ENCODE peak calls at places on chromosomes 16 and 17, in four cellular contexts. R is epithelial cell of esophagus, C is AG04449, H is hepatocyte. G is an unnamed sample.

GRCh38 chr17:40576113-40576740 is 11.0 kb upstream of the CCR7 start:
- DNase-seq in R (no peak), C (no peak), H (no peak), G (no peak)

GRCh38 chr17:78986048-78986648 is 6.4 kb upstream of the LGALS3BP start:
- DNase-seq in R (no peak), C (no peak), H (peak), G (peak)

GRCh38 chr16:3696425-3697218 is 20.7 kb downstream of the TRAP1 start:
- DNase-seq in R (no peak), C (peak), H (peak), G (no peak)

GRCh38 chr17:79645777-79646088 is 34.9 kb upstream of the RBFOX3 start:
- DNase-seq in R (no peak), C (no peak), H (no peak), G (no peak)

GRCh38 chr16:901715-902601 is 68.8 kb downstream of the LMF1 start:
- DNase-seq in R (no peak), C (no peak), H (no peak), G (no peak)

GRCh38 chr17:50380369-50381259 is 7.6 kb downstream of the EME1 start:
- DNase-seq in R (no peak), C (no peak), H (no peak), G (no peak)

GRCh38 chr17:39652635-39653315 is 12.4 kb upstream of the TCAP start:
- DNase-seq in R (no peak), C (no peak), H (peak), G (no peak)

GRCh38 chr16:695355-696089 is 5.3 kb upstream of the WDR24 start:
- DNase-seq in R (peak), C (no peak), H (no peak), G (peak)

GRCh38 chr16:9225527-9226316 is 134.3 kb downstream of the HAPSTR1 start:
- DNase-seq in R (no peak), C (no peak), H (peak), G (peak)

GRCh38 chr16:89899879-89900481 is 18.7 kb upstream of the MC1R start:
- DNase-seq in R (no peak), C (no peak), H (no peak), G (no peak)

GRCh38 chr17:73192894-73193701 is at the start of gene COG1:
- DNase-seq in R (peak), C (no peak), H (peak), G (peak)

GRCh38 chr16:51150894-51151320 is at the start of gene SALL1:
- DNase-seq in R (no peak), C (no peak), H (no peak), G (no peak)

GRCh38 chr17:1961187-1961586 is 63.9 kb downstream of the RTN4RL1 start:
- DNase-seq in R (no peak), C (no peak), H (no peak), G (no peak)

GRCh38 chr17:70819183-70819582 is 649.9 kb downstream of the KCNJ2 start:
- DNase-seq in R (no peak), C (no peak), H (no peak), G (no peak)

GRCh38 chr16:1800703-1801102 is 7.2 kb upstream of the IGFALS start:
- DNase-seq in R (no peak), C (no peak), H (no peak), G (no peak)

GRCh38 chr16:67425046-67425445 is 5.9 kb upstream of the HSD11B2 start:
- DNase-seq in R (no peak), C (no peak), H (no peak), G (no peak)

GRCh38 chr16:2429771-2430663 is 770 bp downstream of the CCNF start:
- DNase-seq in R (peak), C (no peak), H (peak), G (peak)

GRCh38 chr17:2954898-2955445 is 108.4 kb downstream of the OR1D5 start:
- DNase-seq in R (peak), C (peak), H (no peak), G (peak)

GRCh38 chr17:33072421-33073175 is 81.0 kb downstream of the SPACA3 start:
- DNase-seq in R (peak), C (no peak), H (no peak), G (no peak)

GRCh38 chr17:49372428-49372827 is 10.4 kb upstream of the ZNF652 start:
- DNase-seq in R (no peak), C (no peak), H (no peak), G (peak)

GRCh38 chr16:49953090-49953489 is 71.9 kb upstream of the CNEP1R1 start:
- DNase-seq in R (no peak), C (no peak), H (no peak), G (no peak)

GRCh38 chr16:23081675-23082119 is 67.6 kb downstream of the USP31 start:
- DNase-seq in R (peak), C (no peak), H (peak), G (no peak)

GRCh38 chr17:69637399-69638165 is 223.1 kb downstream of the MAP2K6 start:
- DNase-seq in R (no peak), C (peak), H (no peak), G (no peak)

GRCh38 chr16:1776991-1777374 is 4.0 kb upstream of the MRPS34 start:
- DNase-seq in R (no peak), C (no peak), H (no peak), G (no peak)

GRCh38 chr16:1102921-1103648 is 7.0 kb upstream of the C1QTNF8 start:
- DNase-seq in R (peak), C (no peak), H (peak), G (peak)

GRCh38 chr17:74049167-74049797 is 154.2 kb upstream of the RPL38 start:
- DNase-seq in R (no peak), C (no peak), H (no peak), G (no peak)

GRCh38 chr16:58127033-58127556 is 2.1 kb downstream of the CFAP20 start:
- DNase-seq in R (peak), C (no peak), H (no peak), G (no peak)
- TF ChIP-seq CTCF in R (peak), C (peak), H (peak), G (no peak)

GRCh38 chr17:8186787-8187516 is 3.0 kb downstream of the BORCS6 start:
- DNase-seq in R (peak), C (peak), H (peak), G (peak)
- TF ChIP-seq CTCF in R (peak), C (peak), H (peak), G (peak)

GRCh38 chr17:44400226-44400847 is 10.9 kb upstream of the ITGA2B start:
- DNase-seq in R (peak), C (no peak), H (no peak), G (peak)
- TF ChIP-seq CTCF in R (peak), C (peak), H (peak), G (peak)

GRCh38 chr16:85394511-85395206 is 218.5 kb upstream of the GSE1 start:
- DNase-seq in R (no peak), C (no peak), H (no peak), G (no peak)
- TF ChIP-seq CTCF in R (no peak), C (no peak), H (no peak), G (no peak)

DNA sequence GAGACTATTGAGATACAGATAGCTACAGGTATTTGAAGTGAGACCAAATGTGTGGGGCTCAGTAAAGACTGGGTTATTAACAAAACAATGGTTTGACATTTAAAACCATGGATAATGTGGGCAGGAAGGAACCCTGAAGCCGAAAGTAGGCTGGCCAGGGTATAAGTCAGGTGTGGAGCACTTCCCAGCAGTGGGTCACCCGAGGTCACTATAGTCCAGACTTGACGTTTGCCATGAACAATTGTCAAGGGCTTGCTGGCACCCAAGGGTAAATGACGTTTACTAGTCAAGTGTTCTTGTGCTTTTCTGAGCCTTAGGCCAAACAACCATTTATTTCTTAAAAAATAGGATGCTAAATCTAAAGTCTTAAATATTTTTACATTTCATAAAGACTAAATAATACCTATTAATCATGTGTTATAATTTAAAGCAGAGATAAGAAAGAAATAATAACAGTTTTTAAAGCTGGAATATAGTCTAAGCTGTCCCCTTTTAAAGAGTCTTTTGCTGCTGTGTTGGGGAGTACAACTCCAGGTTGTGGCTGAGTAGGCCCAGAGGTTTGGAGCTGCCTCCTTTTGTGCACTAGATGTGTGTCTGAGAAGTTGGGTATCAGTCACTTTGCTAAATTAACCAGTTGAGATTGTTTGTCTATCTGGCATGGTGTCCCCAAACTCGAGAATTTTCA is 15.7 kb downstream of the ALDH3A2 start:
- DNase-seq in R (no peak), C (no peak), H (no peak), G (no peak)
- TF ChIP-seq CTCF in R (no peak), C (no peak), H (no peak), G (no peak)

GRCh38 chr17:4939804-4940624 is at the start of the genes RNF167 and SLC25A11:
- DNase-seq in R (peak), C (peak), H (peak), G (peak)
- TF ChIP-seq CTCF in R (no peak), C (no peak), H (no peak), G (no peak)

GRCh38 chr16:85102106-85102630 is 10.1 kb downstream of the CIBAR2 start:
- DNase-seq in R (no peak), C (no peak), H (no peak), G (no peak)

GRCh38 chr16:85103096-85104079 is 8.9 kb downstream of the CIBAR2 start:
- DNase-seq in R (no peak), C (no peak), H (no peak), G (no peak)

GRCh38 chr16:85104821-85105391 is 7.4 kb downstream of the CIBAR2 start:
- DNase-seq in R (peak), C (no peak), H (no peak), G (no peak)

GRCh38 chr16:85105475-85105874 is 6.8 kb downstream of the CIBAR2 start:
- DNase-seq in R (no peak), C (no peak), H (no peak), G (no peak)

GRCh38 chr16:85104147-85104546 is 8.1 kb downstream of the CIBAR2 start:
- DNase-seq in R (no peak), C (no peak), H (no peak), G (no peak)
- TF ChIP-seq CTCF in R (no peak), C (no peak), H (no peak), G (no peak)

GRCh38 chr16:81879625-81880024 is 100.5 kb downstream of the PLCG2 start:
- DNase-seq in R (no peak), C (no peak), H (no peak), G (no peak)
- TF ChIP-seq CTCF in R (no peak), C (no peak), H (no peak), G (peak)